ENCODE peak calls at places on chromosomes 12 and 14, in four cellular contexts. One of them, this sample, is unnamed.

GRCh38 chr12:24714237-24714636 is 234.7 kb downstream of the BCAT1 start:
- DNase-seq in transverse colon: no peak
- DNase-seq in AG04449: no peak
- DNase-seq in heart right ventricle: no peak
- DNase-seq in this sample: no peak

GRCh38 chr12:132273992-132274334 is 55.4 kb downstream of the GALNT9 start:
- DNase-seq in heart right ventricle: no peak
- DNase-seq in AG04449: no peak
- DNase-seq in transverse colon: no peak
- DNase-seq in this sample: no peak

GRCh38 chr12:122116707-122117535 is 38.4 kb downstream of the MLXIP start:
- DNase-seq in transverse colon: peak
- DNase-seq in heart right ventricle: no peak
- DNase-seq in AG04449: no peak
- DNase-seq in this sample: no peak

GRCh38 chr12:102918840-102919239 is 1.8 kb upstream of the PAH start:
- DNase-seq in AG04449: no peak
- DNase-seq in transverse colon: no peak
- DNase-seq in heart right ventricle: no peak
- DNase-seq in this sample: no peak

GRCh38 chr14:102629700-102630365 is 37.4 kb downstream of the RCOR1 start:
- DNase-seq in AG04449: no peak
- DNase-seq in heart right ventricle: no peak
- DNase-seq in transverse colon: no peak
- DNase-seq in this sample: no peak

GRCh38 chr12:7637641-7638040 is 28.1 kb downstream of the APOBEC1 start:
- DNase-seq in heart right ventricle: no peak
- DNase-seq in AG04449: no peak
- DNase-seq in transverse colon: no peak
- DNase-seq in this sample: no peak

GRCh38 chr14:96056509-96057422 is 17.6 kb downstream of the C14orf132 start:
- DNase-seq in transverse colon: no peak
- DNase-seq in AG04449: no peak
- DNase-seq in heart right ventricle: no peak
- DNase-seq in this sample: no peak

GRCh38 chr14:68527329-68527851 is 265.5 kb downstream of the ZFP36L1 start:
- DNase-seq in AG04449: no peak
- DNase-seq in transverse colon: no peak
- DNase-seq in heart right ventricle: no peak
- DNase-seq in this sample: no peak

GRCh38 chr14:68487805-68488590 is 304.9 kb downstream of the ZFP36L1 start:
- DNase-seq in heart right ventricle: no peak
- DNase-seq in transverse colon: no peak
- DNase-seq in AG04449: no peak
- DNase-seq in this sample: no peak

GRCh38 chr14:99687284-99688209 is 3.4 kb downstream of the CYP46A1 start:
- DNase-seq in AG04449: no peak
- DNase-seq in heart right ventricle: no peak
- DNase-seq in transverse colon: no peak
- DNase-seq in this sample: no peak

GRCh38 chr14:76775159-76775694 is 14.0 kb downstream of the VASH1 start:
- DNase-seq in heart right ventricle: no peak
- DNase-seq in AG04449: no peak
- DNase-seq in transverse colon: no peak
- DNase-seq in this sample: no peak

GRCh38 chr14:68476212-68476964 is 316.5 kb downstream of the ZFP36L1 start:
- DNase-seq in AG04449: peak
- DNase-seq in heart right ventricle: peak
- DNase-seq in transverse colon: peak
- DNase-seq in this sample: peak

GRCh38 chr14:94051115-94051514 is 25.0 kb downstream of the OTUB2 start:
- DNase-seq in heart right ventricle: peak
- DNase-seq in transverse colon: peak
- DNase-seq in AG04449: no peak
- DNase-seq in this sample: peak

GRCh38 chr14:100159107-100159864 is at the start of gene DEGS2:
- DNase-seq in AG04449: no peak
- DNase-seq in heart right ventricle: no peak
- DNase-seq in transverse colon: peak
- DNase-seq in this sample: no peak

GRCh38 chr12:52214421-52214802 is 18.6 kb upstream of the KRT7 start:
- DNase-seq in transverse colon: no peak
- DNase-seq in AG04449: no peak
- DNase-seq in heart right ventricle: no peak
- DNase-seq in this sample: no peak

GRCh38 chr12:14664434-14665023 is 31.9 kb downstream of the GUCY2C start:
- DNase-seq in heart right ventricle: peak
- DNase-seq in transverse colon: peak
- DNase-seq in AG04449: no peak
- DNase-seq in this sample: peak

GRCh38 chr12:52228931-52229330 is 4.1 kb upstream of the KRT7 start:
- DNase-seq in AG04449: no peak
- DNase-seq in heart right ventricle: no peak
- DNase-seq in transverse colon: no peak
- DNase-seq in this sample: no peak

GRCh38 chr14:95689441-95689840 is 3.2 kb downstream of the TCL1B start:
- DNase-seq in AG04449: no peak
- DNase-seq in heart right ventricle: no peak
- DNase-seq in transverse colon: no peak
- DNase-seq in this sample: no peak

GRCh38 chr14:61694039-61694438 is 1.3 kb upstream of the HIF1A start:
- DNase-seq in transverse colon: no peak
- DNase-seq in heart right ventricle: no peak
- DNase-seq in AG04449: no peak
- DNase-seq in this sample: no peak

GRCh38 chr12:49692851-49693250 is 14.4 kb downstream of the FMNL3 start:
- DNase-seq in transverse colon: no peak
- DNase-seq in AG04449: no peak
- DNase-seq in heart right ventricle: no peak
- DNase-seq in this sample: no peak

GRCh38 chr12:75990189-75990912 is 41.2 kb downstream of the PHLDA1 start:
- DNase-seq in transverse colon: no peak
- DNase-seq in heart right ventricle: no peak
- DNase-seq in AG04449: no peak
- DNase-seq in this sample: no peak

GRCh38 chr14:61505815-61506809 is 184.7 kb downstream of the PRKCH start:
- DNase-seq in transverse colon: no peak
- DNase-seq in heart right ventricle: no peak
- DNase-seq in AG04449: no peak
- DNase-seq in this sample: peak

GRCh38 chr12:15196221-15196620 is 25.0 kb downstream of the RERG start:
- DNase-seq in heart right ventricle: no peak
- DNase-seq in transverse colon: no peak
- DNase-seq in AG04449: no peak
- DNase-seq in this sample: no peak

GRCh38 chr14:104419865-104420458 is 159.6 kb upstream of the C14orf180 start:
- DNase-seq in heart right ventricle: no peak
- DNase-seq in AG04449: no peak
- DNase-seq in transverse colon: no peak
- DNase-seq in this sample: no peak

GRCh38 chr12:45730116-45730841 is 773 bp downstream of the ARID2 start:
- DNase-seq in AG04449: no peak
- DNase-seq in transverse colon: peak
- DNase-seq in heart right ventricle: peak
- DNase-seq in this sample: no peak

GRCh38 chr12:117152793-117153775 is 37.2 kb downstream of the FBXO21 start:
- DNase-seq in heart right ventricle: peak
- DNase-seq in transverse colon: no peak
- DNase-seq in AG04449: no peak
- DNase-seq in this sample: no peak

GRCh38 chr14:99674776-99675175 is 9.3 kb upstream of the CYP46A1 start:
- DNase-seq in transverse colon: no peak
- DNase-seq in AG04449: no peak
- DNase-seq in heart right ventricle: no peak
- DNase-seq in this sample: no peak

GRCh38 chr12:26195250-26195640 is at the start of gene SSPN:
- DNase-seq in AG04449: no peak
- DNase-seq in transverse colon: peak
- DNase-seq in heart right ventricle: peak
- DNase-seq in this sample: no peak

GRCh38 chr12:26195641-26196423 is 459 bp downstream of the SSPN start:
- DNase-seq in transverse colon: peak
- DNase-seq in heart right ventricle: peak
- DNase-seq in AG04449: no peak
- DNase-seq in this sample: no peak

GRCh38 chr12:26198742-26199141 is 3.4 kb downstream of the SSPN start:
- DNase-seq in transverse colon: no peak
- DNase-seq in AG04449: no peak
- DNase-seq in heart right ventricle: peak
- DNase-seq in this sample: no peak

GRCh38 chr12:26197832-26198231 is 2.5 kb downstream of the SSPN start:
- DNase-seq in transverse colon: no peak
- DNase-seq in AG04449: no peak
- DNase-seq in heart right ventricle: peak
- DNase-seq in this sample: no peak

DNA sequence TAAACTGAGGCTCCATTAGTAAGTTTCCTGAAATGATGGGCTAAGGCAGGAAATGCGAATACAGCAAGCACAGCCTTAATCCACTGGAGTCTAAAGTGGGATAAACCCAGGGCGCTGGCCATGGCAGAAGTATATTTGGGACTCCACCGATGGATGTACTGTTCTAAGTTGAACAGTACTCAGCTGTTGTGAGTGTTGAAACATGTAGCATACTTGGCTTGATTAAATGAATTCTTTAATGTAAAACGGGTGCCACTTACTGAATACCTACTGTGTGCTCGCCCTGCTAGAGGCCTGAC is 1.0 kb downstream of the SSPN start:
- DNase-seq in heart right ventricle: no peak
- DNase-seq in AG04449: no peak
- DNase-seq in transverse colon: no peak
- DNase-seq in this sample: no peak
- H3K4me3 ChIP-seq in heart right ventricle: peak
- H3K4me3 ChIP-seq in AG04449: peak
- H3K4me3 ChIP-seq in transverse colon: peak
- H3K4me3 ChIP-seq in this sample: peak

GRCh38 chr12:92502417-92503028 is 200.3 kb upstream of the PLEKHG7 start:
- DNase-seq in AG04449: no peak
- DNase-seq in transverse colon: no peak
- DNase-seq in heart right ventricle: no peak
- DNase-seq in this sample: no peak
- TF ChIP-seq CTCF in AG04449: no peak
- TF ChIP-seq CTCF in transverse colon: no peak
- TF ChIP-seq CTCF in heart right ventricle: peak
- TF ChIP-seq CTCF in this sample: peak

GRCh38 chr12:53695148-53696138 is 19.6 kb upstream of the ATP5MC2 start:
- DNase-seq in transverse colon: peak
- DNase-seq in AG04449: no peak
- DNase-seq in heart right ventricle: no peak
- DNase-seq in this sample: no peak
- H3K4me3 ChIP-seq in transverse colon: peak
- H3K4me3 ChIP-seq in AG04449: peak
- H3K4me3 ChIP-seq in heart right ventricle: peak
- H3K4me3 ChIP-seq in this sample: peak

DNA sequence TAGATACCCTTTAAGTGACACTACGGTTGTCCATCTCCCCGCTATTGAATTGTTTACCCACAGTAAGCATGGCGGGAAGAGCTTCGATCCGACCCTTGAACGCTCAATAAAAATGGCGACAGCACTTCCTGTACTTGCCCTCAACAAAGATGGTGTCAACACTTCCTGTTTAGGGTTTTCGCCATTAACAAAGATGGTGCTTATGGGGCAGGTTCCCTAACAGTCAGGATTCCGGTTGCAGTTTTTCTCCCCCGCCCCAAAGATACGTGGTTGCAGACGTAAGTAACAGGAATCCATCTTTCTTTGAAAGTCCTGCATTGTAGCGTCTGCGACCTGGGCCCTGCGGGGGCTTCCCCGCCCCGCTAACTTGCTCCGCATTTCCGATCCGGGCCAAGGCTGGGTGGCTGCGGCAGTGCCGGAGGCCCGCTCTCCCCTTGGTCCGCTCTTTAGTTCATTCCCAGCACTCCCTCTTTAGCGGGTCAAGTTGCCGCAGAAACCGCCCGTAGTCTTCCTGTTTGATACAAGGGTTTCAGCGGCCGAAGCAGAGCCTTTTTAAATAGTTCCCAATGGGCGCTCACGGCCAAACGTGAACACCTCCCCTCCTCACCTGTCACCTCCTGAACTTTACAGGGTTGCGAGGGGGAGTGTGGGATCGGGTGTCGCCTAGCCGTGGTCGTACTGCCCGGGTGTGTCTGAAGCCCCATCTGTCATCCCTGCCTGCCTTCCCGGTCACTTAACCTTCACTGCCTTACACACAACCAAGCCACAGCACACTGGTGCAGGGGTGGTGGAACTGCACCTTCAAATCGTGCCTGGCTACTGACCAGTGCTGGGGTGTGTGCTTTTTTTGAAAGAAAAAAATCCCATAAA is at the start of gene CRADD:
- DNase-seq in AG04449: peak
- DNase-seq in transverse colon: peak
- DNase-seq in heart right ventricle: peak
- DNase-seq in this sample: peak
- TF ChIP-seq CTCF in AG04449: no peak
- TF ChIP-seq CTCF in transverse colon: peak
- TF ChIP-seq CTCF in heart right ventricle: no peak
- TF ChIP-seq CTCF in this sample: no peak

GRCh38 chr12:95543305-95543704 is 8.0 kb downstream of the USP44 start:
- DNase-seq in heart right ventricle: no peak
- DNase-seq in transverse colon: no peak
- DNase-seq in AG04449: no peak
- DNase-seq in this sample: no peak
- H3K4me3 ChIP-seq in heart right ventricle: no peak
- H3K4me3 ChIP-seq in transverse colon: no peak
- H3K4me3 ChIP-seq in AG04449: no peak
- H3K4me3 ChIP-seq in this sample: no peak

DNA sequence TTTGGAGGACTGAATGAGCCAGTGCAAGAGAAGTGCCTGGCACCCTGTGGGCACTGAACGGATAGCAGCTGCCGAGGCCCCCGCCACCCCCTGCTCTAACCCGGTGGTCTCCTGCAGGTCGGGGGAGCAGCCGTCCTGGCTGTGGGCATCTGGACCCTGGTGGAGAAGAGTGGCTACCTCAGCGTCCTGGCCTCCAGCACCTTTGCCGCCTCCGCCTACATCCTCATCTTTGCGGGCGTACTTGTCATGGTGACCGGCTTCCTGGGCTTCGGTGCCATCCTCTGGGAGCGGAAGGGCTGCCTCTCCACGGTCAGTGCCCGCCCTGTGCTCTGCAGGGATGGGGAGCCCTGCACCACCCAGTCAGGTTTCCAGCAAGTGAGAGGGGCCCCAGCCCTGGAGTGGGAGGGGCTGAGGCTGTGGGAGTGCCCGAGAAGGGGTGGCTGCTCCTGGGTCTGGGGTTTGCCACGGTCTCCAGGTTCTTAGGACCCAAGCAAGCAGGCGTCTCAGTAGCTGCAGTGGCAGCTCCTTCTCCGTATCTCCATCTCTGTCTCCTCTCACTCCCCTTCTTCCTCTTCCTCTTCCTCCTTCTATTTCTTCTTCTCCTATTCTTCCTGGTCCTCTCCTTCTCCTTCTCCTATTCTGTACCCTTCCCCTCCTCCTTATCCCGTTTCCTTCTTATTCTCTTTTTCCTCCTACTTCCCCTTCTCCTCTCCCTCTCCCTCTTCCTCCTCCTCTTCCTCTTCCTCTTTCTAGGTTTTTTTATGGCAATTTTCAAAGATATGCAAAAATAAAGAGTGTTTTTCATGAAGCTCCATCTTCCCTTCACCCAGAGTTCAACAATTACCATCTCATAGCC is 37.4 kb downstream of the TSPAN11 start:
- DNase-seq in AG04449: no peak
- DNase-seq in transverse colon: no peak
- DNase-seq in heart right ventricle: no peak
- DNase-seq in this sample: no peak
- TF ChIP-seq CTCF in AG04449: no peak
- TF ChIP-seq CTCF in transverse colon: no peak
- TF ChIP-seq CTCF in heart right ventricle: no peak
- TF ChIP-seq CTCF in this sample: no peak

GRCh38 chr12:9364224-9365176 is 156.3 kb upstream of the PZP start:
- DNase-seq in transverse colon: peak
- DNase-seq in heart right ventricle: no peak
- DNase-seq in AG04449: peak
- DNase-seq in this sample: peak
- H3K4me3 ChIP-seq in transverse colon: no peak
- H3K4me3 ChIP-seq in heart right ventricle: no peak
- H3K4me3 ChIP-seq in AG04449: peak
- H3K4me3 ChIP-seq in this sample: no peak

This sample was measured in epithelial cell of proximal tubule.